ENCODE peak calls at places on chromosomes 5 and 9, in seven cellular contexts. V is stomach; P is aorta; C is hepatocyte; F is neuronal stem cell; N is mammary epithelial cell; K is CD8-positive, alpha-beta T cell. J is an unnamed sample.

GRCh38 chr9:108854641-108855528 is 901 bp downstream of the ACTL7B start:
- DNase-seq in V (no peak), P (no peak), C (no peak), F (no peak), N (no peak), K (no peak), J (no peak)

GRCh38 chr5:5270958-5271605 is 131.0 kb downstream of the ADAMTS16 start:
- DNase-seq in V (peak), P (peak), C (peak), F (peak), N (peak), K (no peak), J (no peak)

GRCh38 chr9:127783111-127783621 is 2.7 kb upstream of the CDK9 start:
- DNase-seq in V (peak), P (peak), C (no peak), F (no peak), N (no peak), K (peak), J (peak)

GRCh38 chr9:131744715-131745201 is 4.9 kb upstream of the RAPGEF1 start:
- DNase-seq in V (no peak), P (no peak), C (no peak), F (no peak), N (no peak), K (no peak), J (peak)

GRCh38 chr5:143016777-143017374 is 246.7 kb downstream of the ARHGAP26 start:
- DNase-seq in V (no peak), P (no peak), C (peak), F (no peak), N (peak), K (peak), J (no peak)

GRCh38 chr5:120610145-120610544 is 146.0 kb downstream of the PRR16 start:
- DNase-seq in V (no peak), P (no peak), C (no peak), F (no peak), N (no peak), K (no peak), J (no peak)

GRCh38 chr5:128154943-128155342 is 71.4 kb downstream of the SLC12A2 start:
- DNase-seq in V (no peak), P (no peak), C (no peak), F (no peak), N (no peak), K (no peak), J (no peak)

GRCh38 chr5:82365744-82366228 is 87.6 kb upstream of the RPS23 start:
- DNase-seq in V (no peak), P (no peak), C (peak), F (no peak), N (peak), K (no peak), J (no peak)

GRCh38 chr5:56412601-56413379 is 179.7 kb upstream of the ANKRD55 start:
- DNase-seq in V (peak), P (peak), C (no peak), F (no peak), N (no peak), K (no peak), J (peak)

GRCh38 chr5:59685806-59686205 is 207.7 kb downstream of the PDE4D start:
- DNase-seq in V (no peak), P (no peak), C (no peak), F (no peak), N (no peak), K (no peak), J (no peak)

GRCh38 chr9:119961774-119962408 is 592.7 kb upstream of the BRINP1 start:
- DNase-seq in V (peak), P (peak), C (peak), F (peak), N (no peak), K (no peak), J (no peak)

GRCh38 chr9:114289571-114290481 is 33.1 kb upstream of the ORM1 start:
- DNase-seq in V (no peak), P (peak), C (no peak), F (no peak), N (no peak), K (no peak), J (no peak)

GRCh38 chr5:113569396-113569795 is 55.9 kb downstream of the YTHDC2 start:
- DNase-seq in V (no peak), P (no peak), C (no peak), F (no peak), N (no peak), K (no peak), J (no peak)

GRCh38 chr9:36125062-36125855 is 11.3 kb upstream of the GLIPR2 start:
- DNase-seq in V (no peak), P (no peak), C (no peak), F (no peak), N (no peak), K (no peak), J (no peak)

GRCh38 chr5:36730537-36731216 is 124.3 kb downstream of the SLC1A3 start:
- DNase-seq in V (no peak), P (no peak), C (no peak), F (no peak), N (no peak), K (no peak), J (no peak)

GRCh38 chr5:139915274-139915673 is 119.7 kb downstream of the PSD2 start:
- DNase-seq in V (no peak), P (no peak), C (no peak), F (no peak), N (no peak), K (no peak), J (no peak)

GRCh38 chr9:70420267-70421019 is 6.0 kb upstream of the KLF9 start:
- DNase-seq in V (peak), P (peak), C (peak), F (peak), N (peak), K (peak), J (peak)

GRCh38 chr9:35102465-35102768 is 514 bp downstream of the STOML2 start:
- DNase-seq in V (no peak), P (peak), C (no peak), F (no peak), N (no peak), K (no peak), J (no peak)

GRCh38 chr5:151155777-151156731 is 1.5 kb downstream of the ANXA6 start:
- DNase-seq in V (no peak), P (no peak), C (peak), F (no peak), N (no peak), K (no peak), J (no peak)

GRCh38 chr5:40046792-40047191 is 622.0 kb upstream of the DAB2 start:
- DNase-seq in V (no peak), P (no peak), C (no peak), F (no peak), N (peak), K (no peak), J (no peak)

GRCh38 chr9:32571969-32572899 is 725 bp downstream of the NDUFB6 start:
- DNase-seq in V (peak), P (no peak), C (peak), F (peak), N (peak), K (peak), J (peak)

GRCh38 chr5:95711501-95712346 is 19.4 kb upstream of the RHOBTB3 start:
- DNase-seq in V (no peak), P (no peak), C (no peak), F (no peak), N (no peak), K (no peak), J (no peak)

GRCh38 chr5:151058301-151058700 is 22.5 kb downstream of the TNIP1 start:
- DNase-seq in V (no peak), P (peak), C (no peak), F (no peak), N (no peak), K (no peak), J (no peak)

GRCh38 chr9:83978992-83979811 is 813 bp downstream of the HNRNPK start:
- DNase-seq in V (peak), P (peak), C (peak), F (peak), N (peak), K (peak), J (peak)

GRCh38 chr5:170861295-170861854 is 443 bp upstream of the RANBP17 start:
- DNase-seq in V (no peak), P (no peak), C (no peak), F (no peak), N (no peak), K (no peak), J (no peak)

GRCh38 chr5:39452846-39453245 is 28.1 kb upstream of the DAB2 start:
- DNase-seq in V (no peak), P (no peak), C (no peak), F (no peak), N (no peak), K (no peak), J (no peak)

GRCh38 chr5:74072646-74073045 is 446.6 kb downstream of the ARHGEF28 start:
- DNase-seq in V (no peak), P (no peak), C (no peak), F (no peak), N (no peak), K (no peak), J (no peak)

GRCh38 chr5:132677191-132677590 is 3.4 kb downstream of the IL4 start:
- DNase-seq in V (peak), P (peak), C (peak), F (no peak), N (peak), K (no peak), J (no peak)

GRCh38 chr5:39977231-39977630 is 552.5 kb upstream of the DAB2 start:
- DNase-seq in V (no peak), P (no peak), C (no peak), F (no peak), N (no peak), K (no peak), J (no peak)

GRCh38 chr5:67299317-67299716 is 102.7 kb upstream of the CD180 start:
- DNase-seq in V (no peak), P (no peak), C (no peak), F (no peak), N (no peak), K (no peak), J (no peak)

GRCh38 chr9:79555474-79555873 is 16.3 kb upstream of the TLE4 start:
- DNase-seq in V (no peak), P (no peak), C (no peak), F (no peak), N (no peak), K (no peak), J (no peak)

GRCh38 chr9:89919171-89919681 is 314.4 kb downstream of the GADD45G start:
- DNase-seq in V (peak), P (no peak), C (peak), F (no peak), N (no peak), K (peak), J (no peak)

DNA sequence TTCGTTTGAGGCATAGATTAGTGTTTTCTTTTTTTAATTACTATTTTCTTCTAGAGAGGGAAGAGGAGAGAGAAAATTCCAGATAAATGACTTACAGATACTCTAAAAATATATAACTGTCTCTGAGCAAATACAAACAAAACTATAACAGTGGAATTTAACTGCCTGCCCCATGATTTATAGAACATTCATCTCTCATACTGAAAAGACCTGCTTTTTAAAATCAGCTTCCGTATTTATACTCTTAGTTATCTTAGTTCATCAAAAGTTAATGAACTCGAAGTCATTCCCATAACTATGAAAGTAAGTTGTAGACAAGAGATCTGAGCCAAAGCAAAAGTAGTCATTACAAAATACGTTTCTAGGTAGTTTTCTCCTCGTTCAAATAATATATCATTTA is 123.8 kb upstream of the DMRT1 start:
- DNase-seq in V (no peak), P (no peak), C (no peak), F (no peak), N (no peak), K (no peak), J (no peak)
- H3K27ac ChIP-seq in V (peak), P (no peak), C (no peak), F (no peak), N (no peak), K (no peak), J (no peak)

GRCh38 chr5:76175051-76175666 is 92.0 kb downstream of the SV2C start:
- DNase-seq in V (peak), P (no peak), C (peak), F (peak), N (peak), K (peak), J (no peak)
- H3K27ac ChIP-seq in V (no peak), P (no peak), C (no peak), F (no peak), N (no peak), K (no peak), J (no peak)

DNA sequence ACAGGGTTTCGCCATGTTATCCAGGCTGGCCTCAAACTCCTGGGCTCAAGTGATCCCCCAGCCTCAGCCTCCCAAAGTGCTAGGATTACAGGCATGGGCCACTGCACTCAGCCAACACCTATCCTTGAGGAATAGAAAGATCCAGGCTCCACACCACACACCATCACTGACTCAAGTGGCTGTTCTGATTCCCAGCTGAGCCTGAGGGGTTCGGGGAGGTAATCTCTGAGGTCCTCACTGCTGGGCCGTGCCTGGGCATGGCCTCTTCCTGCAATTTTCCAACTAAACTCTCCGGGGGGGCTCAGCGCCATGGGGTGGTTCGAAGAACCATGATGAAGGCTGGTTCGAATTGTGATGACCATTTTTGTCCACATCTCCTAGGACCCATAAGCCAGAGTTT is 31.0 kb upstream of the IL17B start:
- DNase-seq in V (no peak), P (peak), C (no peak), F (no peak), N (no peak), K (no peak), J (no peak)
- H3K27ac ChIP-seq in V (peak), P (peak), C (peak), F (no peak), N (no peak), K (no peak), J (no peak)

GRCh38 chr9:91836515-91836914 is 113.5 kb downstream of the ROR2 start:
- DNase-seq in V (no peak), P (peak), C (no peak), F (no peak), N (no peak), K (no peak), J (no peak)
- H3K27ac ChIP-seq in V (no peak), P (no peak), C (peak), F (no peak), N (no peak), K (no peak), J (no peak)

DNA sequence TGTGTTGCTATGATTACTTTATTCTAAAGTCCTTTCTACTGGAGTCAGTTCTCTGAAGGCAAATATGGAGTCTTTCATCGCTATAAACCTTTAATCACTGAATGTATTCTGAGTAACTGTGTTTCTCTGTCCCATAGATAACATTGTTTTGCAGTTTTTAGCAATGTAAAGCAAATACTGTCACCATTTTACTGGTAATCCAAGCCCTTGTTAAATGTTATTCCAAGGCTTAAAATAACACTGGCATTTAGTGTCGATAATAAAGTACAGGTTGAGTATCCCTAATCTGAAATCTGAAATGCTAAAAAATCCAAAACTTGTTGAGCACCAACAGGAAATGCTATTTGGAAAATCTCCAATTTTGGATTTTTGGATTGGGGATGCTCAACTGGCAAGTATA is 24.6 kb downstream of the CCNH start:
- DNase-seq in V (no peak), P (no peak), C (no peak), F (no peak), N (no peak), K (no peak), J (no peak)
- H3K27ac ChIP-seq in V (no peak), P (no peak), C (no peak), F (no peak), N (no peak), K (no peak), J (no peak)